ENCODE peak calls at places on chromosome 12, in six cellular contexts. R is A549, P is endothelial cell of umbilical vein, N is HepG2, G is K562, K is GM12878. U is an unnamed sample.
A peak's percentile ranks its signal among the peaks of the same experiment; 100 is the strongest.

GRCh38 chr12:118055144-118055557 is 5.8 kb downstream of the WSB2 start:
- DNase-seq in G (peak; percentile 52), N (peak; percentile 68), K (no peak), R (peak; percentile 39), P (peak; percentile 61), U (peak; percentile 84)

GRCh38 chr12:72146495-72146894 is 125.7 kb upstream of the TRHDE start:
- DNase-seq in R (no peak), N (no peak), P (no peak), G (no peak), K (no peak), U (no peak)

GRCh38 chr12:109346920-109347319 is 780 bp upstream of the MYO1H start:
- DNase-seq in P (no peak), G (no peak), R (no peak), K (no peak), N (no peak), U (peak; percentile 36)

GRCh38 chr12:56244494-56244893 is 13.7 kb downstream of the ANKRD52 start:
- DNase-seq in R (no peak), N (no peak), G (no peak), K (no peak), P (no peak), U (no peak)

GRCh38 chr12:12086975-12087692 is 16.4 kb downstream of the BCL2L14 start:
- DNase-seq in N (no peak), G (no peak), R (no peak), P (no peak), K (no peak), U (no peak)

GRCh38 chr12:15627995-15628945 is 160.9 kb downstream of the EPS8 start:
- DNase-seq in K (no peak), G (no peak), P (peak; percentile 66), N (peak; percentile 9), R (no peak), U (peak; percentile 4)

GRCh38 chr12:19707948-19708409 is 268.7 kb downstream of the AEBP2 start:
- DNase-seq in G (no peak), P (no peak), N (no peak), K (no peak), R (no peak), U (peak; percentile 46)

GRCh38 chr12:44154128-44154527 is 318.2 kb downstream of the TMEM117 start:
- DNase-seq in P (no peak), R (no peak), K (no peak), N (no peak), G (no peak), U (no peak)

GRCh38 chr12:21371050-21371449 is 1.7 kb upstream of the IAPP start:
- DNase-seq in P (no peak), R (no peak), N (no peak), G (no peak), K (no peak), U (peak; percentile 31)

GRCh38 chr12:111024205-111024794 is 103.9 kb upstream of the MYL2 start:
- DNase-seq in K (peak; percentile 4), P (peak; percentile 30), R (peak; percentile 85), N (peak; percentile 44), G (peak; percentile 78), U (peak; percentile 67)

GRCh38 chr12:86233126-86233525 is 23.1 kb downstream of the MGAT4C start:
- DNase-seq in P (peak; percentile 49), R (no peak), N (no peak), K (no peak), G (no peak), U (no peak)

GRCh38 chr12:39764944-39765560 is 145.4 kb upstream of the ABCD2 start:
- DNase-seq in R (peak; percentile 28), N (peak; percentile 12), G (peak; percentile 24), P (peak; percentile 52), K (no peak), U (peak; percentile 55)

GRCh38 chr12:99983721-99984258 is 946 bp downstream of the ANKS1B start:
- DNase-seq in R (no peak), K (no peak), G (no peak), P (peak; percentile 2), N (no peak), U (peak; percentile 11)

GRCh38 chr12:87661770-87662402 is 367.3 kb downstream of the C12orf50 start:
- DNase-seq in G (no peak), N (no peak), R (no peak), P (no peak), K (no peak), U (peak; percentile 6)

GRCh38 chr12:108599541-108599940 is 1.7 kb upstream of the TMEM119 start:
- DNase-seq in P (no peak), G (no peak), K (no peak), R (no peak), N (no peak), U (no peak)

GRCh38 chr12:10189653-10190052 is 10.8 kb downstream of the TMEM52B start:
- DNase-seq in N (no peak), G (no peak), R (no peak), P (no peak), K (no peak), U (no peak)

GRCh38 chr12:63294327-63294632 is 143.3 kb upstream of the AVPR1A start:
- DNase-seq in N (peak; percentile 76), K (no peak), G (no peak), R (peak; percentile 70), P (peak; percentile 92), U (no peak)

GRCh38 chr12:107632246-107632645 is 53.4 kb upstream of the PWP1 start:
- DNase-seq in R (no peak), P (no peak), N (peak; percentile 4), K (no peak), G (no peak), U (peak; percentile 38)

GRCh38 chr12:2411586-2412304 is 359.0 kb downstream of the CACNA1C start:
- DNase-seq in N (no peak), R (no peak), K (no peak), P (no peak), G (no peak), U (no peak)
- TF ChIP-seq MYC in N (no peak), R (no peak), K (no peak), P (no peak), G (no peak), U (no peak)

GRCh38 chr12:7502612-7503011 is 965 bp downstream of the CD163 start:
- DNase-seq in R (no peak), P (no peak), N (no peak), K (no peak), G (no peak), U (no peak)

GRCh38 chr12:7503686-7504085 is at the start of gene CD163:
- DNase-seq in P (no peak), R (no peak), K (no peak), N (no peak), G (no peak), U (peak; percentile 71)

GRCh38 chr12:7497661-7498060 is 5.9 kb downstream of the CD163 start:
- DNase-seq in R (no peak), N (no peak), P (no peak), K (no peak), G (no peak), U (no peak)

GRCh38 chr12:7498832-7499231 is 4.7 kb downstream of the CD163 start:
- DNase-seq in G (no peak), R (no peak), K (no peak), N (no peak), P (no peak), U (peak; percentile 33)

DNA sequence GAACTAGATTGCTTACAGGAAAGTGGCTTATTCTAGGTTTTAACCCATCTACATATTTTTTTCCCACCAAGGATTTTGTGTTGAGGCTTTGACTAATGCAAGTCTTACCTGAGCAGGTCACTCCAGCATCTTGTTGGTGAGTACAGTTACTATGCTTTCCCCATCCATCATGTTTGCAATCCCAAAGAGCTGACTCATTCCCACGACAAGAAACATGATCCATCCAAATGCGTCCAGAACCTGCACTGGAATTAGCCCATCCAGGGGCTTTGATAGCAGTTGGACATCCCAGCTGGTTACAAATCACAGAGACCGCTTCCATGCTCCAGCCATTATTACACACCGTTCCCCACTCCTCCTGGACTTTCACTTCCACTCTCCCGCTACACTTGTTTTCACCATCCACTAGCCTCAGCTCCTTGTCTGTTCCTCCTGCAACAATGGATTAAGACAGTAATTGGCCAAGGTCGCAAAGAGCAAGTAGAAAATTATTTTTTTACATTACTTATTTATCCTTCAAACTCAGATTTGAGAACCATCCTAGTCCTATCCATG is 2.5 kb downstream of the CD163 start:
- DNase-seq in G (no peak), K (no peak), R (no peak), N (no peak), P (no peak), U (no peak)
- TF ChIP-seq MYC in G (no peak), K (no peak), R (no peak), N (no peak), P (no peak), U (no peak)

GRCh38 chr12:76678992-76679391 is 84.9 kb upstream of the ZDHHC17 start:
- DNase-seq in P (no peak), K (no peak), N (no peak), G (no peak), R (no peak), U (no peak)
- TF ChIP-seq MYC in P (no peak), K (no peak), N (no peak), G (no peak), R (no peak), U (no peak)

GRCh38 chr12:131167334-131167733 is 213.6 kb downstream of the ADGRD1 start:
- DNase-seq in N (no peak), G (no peak), K (no peak), P (no peak), R (no peak), U (no peak)
- TF ChIP-seq MYC in N (no peak), G (no peak), K (no peak), P (no peak), R (no peak), U (no peak)

GRCh38 chr12:50926415-50926814 is 25.9 kb upstream of the HIGD1C start:
- DNase-seq in P (peak; percentile 10), G (no peak), N (no peak), R (no peak), K (no peak), U (no peak)

GRCh38 chr12:50924439-50925341 is 27.7 kb upstream of the HIGD1C start:
- DNase-seq in K (peak; percentile 76), N (peak; percentile 89), G (peak; percentile 84), R (no peak), P (peak; percentile 94), U (peak; percentile 97)

GRCh38 chr12:50924131-50924438 is 28.3 kb upstream of the HIGD1C start:
- DNase-seq in P (no peak), K (no peak), N (no peak), R (no peak), G (no peak), U (no peak)

GRCh38 chr12:50925920-50926319 is 26.4 kb upstream of the HIGD1C start:
- DNase-seq in R (no peak), G (no peak), N (no peak), P (no peak), K (no peak), U (no peak)

GRCh38 chr12:50925342-50925651 is 27.0 kb upstream of the HIGD1C start:
- DNase-seq in N (no peak), R (no peak), K (no peak), G (no peak), P (no peak), U (peak; percentile 45)
- TF ChIP-seq MYC in N (no peak), R (no peak), K (no peak), G (no peak), P (no peak), U (no peak)

U was measured in NB4.